ENCODE peak calls at places on chromosomes 5 and 9, in five cellular contexts. One of them, this sample, is unnamed.
A peak's percentile ranks its signal among the peaks of the same experiment; 100 is the strongest.

GRCh38 chr5:150659360-150660107 is 1.5 kb upstream of the MYOZ3 start:
- DNase-seq in breast epithelium: peak; percentile 12
- DNase-seq in cardiac muscle cell: no peak
- DNase-seq in MCF 10A: no peak
- DNase-seq in brain microvascular endothelial cell: no peak
- DNase-seq in this sample: no peak

GRCh38 chr5:180313677-180314076 is 21.8 kb upstream of the MAPK9 start:
- DNase-seq in cardiac muscle cell: no peak
- DNase-seq in brain microvascular endothelial cell: no peak
- DNase-seq in MCF 10A: peak; percentile 82
- DNase-seq in breast epithelium: peak; percentile 74
- DNase-seq in this sample: no peak

GRCh38 chr9:37295178-37295577 is 127.3 kb upstream of the GRHPR start:
- DNase-seq in brain microvascular endothelial cell: no peak
- DNase-seq in cardiac muscle cell: no peak
- DNase-seq in breast epithelium: no peak
- DNase-seq in MCF 10A: no peak
- DNase-seq in this sample: no peak

GRCh38 chr9:123225374-123225813 is 43.0 kb downstream of the STRBP start:
- DNase-seq in cardiac muscle cell: peak; percentile 71
- DNase-seq in MCF 10A: peak; percentile 71
- DNase-seq in breast epithelium: no peak
- DNase-seq in brain microvascular endothelial cell: peak; percentile 77
- DNase-seq in this sample: peak; percentile 27

GRCh38 chr5:132272341-132273210 is 15.1 kb downstream of the PDLIM4 start:
- DNase-seq in cardiac muscle cell: peak; percentile 70
- DNase-seq in breast epithelium: no peak
- DNase-seq in brain microvascular endothelial cell: peak; percentile 38
- DNase-seq in MCF 10A: peak; percentile 68
- DNase-seq in this sample: peak; percentile 86

GRCh38 chr5:80037366-80037765 is 2.2 kb downstream of the THBS4 start:
- DNase-seq in breast epithelium: no peak
- DNase-seq in cardiac muscle cell: no peak
- DNase-seq in brain microvascular endothelial cell: no peak
- DNase-seq in MCF 10A: no peak
- DNase-seq in this sample: no peak

GRCh38 chr5:89213584-89213983 is 330.6 kb upstream of the MEF2C start:
- DNase-seq in cardiac muscle cell: peak; percentile 68
- DNase-seq in breast epithelium: no peak
- DNase-seq in brain microvascular endothelial cell: peak; percentile 42
- DNase-seq in MCF 10A: no peak
- DNase-seq in this sample: no peak

GRCh38 chr5:2866622-2867372 is 115.3 kb upstream of the IRX2 start:
- DNase-seq in breast epithelium: no peak
- DNase-seq in brain microvascular endothelial cell: no peak
- DNase-seq in MCF 10A: no peak
- DNase-seq in cardiac muscle cell: no peak
- DNase-seq in this sample: no peak

GRCh38 chr5:31614147-31615030 is 24.5 kb upstream of the PDZD2 start:
- DNase-seq in cardiac muscle cell: peak; percentile 68
- DNase-seq in breast epithelium: no peak
- DNase-seq in MCF 10A: no peak
- DNase-seq in brain microvascular endothelial cell: no peak
- DNase-seq in this sample: no peak

GRCh38 chr9:34628656-34629491 is at the start of gene ARID3C:
- DNase-seq in breast epithelium: no peak
- DNase-seq in cardiac muscle cell: peak; percentile 15
- DNase-seq in brain microvascular endothelial cell: no peak
- DNase-seq in MCF 10A: no peak
- DNase-seq in this sample: no peak

GRCh38 chr9:111414406-111414805 is 69.8 kb downstream of the ECPAS start:
- DNase-seq in brain microvascular endothelial cell: no peak
- DNase-seq in cardiac muscle cell: no peak
- DNase-seq in MCF 10A: no peak
- DNase-seq in breast epithelium: no peak
- DNase-seq in this sample: no peak

GRCh38 chr5:146751054-146751453 is 127.5 kb downstream of the PPP2R2B start:
- DNase-seq in cardiac muscle cell: no peak
- DNase-seq in MCF 10A: no peak
- DNase-seq in breast epithelium: no peak
- DNase-seq in brain microvascular endothelial cell: no peak
- DNase-seq in this sample: no peak

GRCh38 chr9:726005-726404 is 115.5 kb upstream of the DMRT1 start:
- DNase-seq in MCF 10A: no peak
- DNase-seq in breast epithelium: no peak
- DNase-seq in cardiac muscle cell: no peak
- DNase-seq in brain microvascular endothelial cell: no peak
- DNase-seq in this sample: no peak

GRCh38 chr5:86644843-86645242 is 27.1 kb downstream of the COX7C start:
- DNase-seq in cardiac muscle cell: no peak
- DNase-seq in breast epithelium: no peak
- DNase-seq in brain microvascular endothelial cell: no peak
- DNase-seq in MCF 10A: no peak
- DNase-seq in this sample: no peak

GRCh38 chr5:44511596-44511995 is 122.4 kb upstream of the FGF10 start:
- DNase-seq in MCF 10A: no peak
- DNase-seq in breast epithelium: no peak
- DNase-seq in brain microvascular endothelial cell: no peak
- DNase-seq in cardiac muscle cell: no peak
- DNase-seq in this sample: no peak

GRCh38 chr9:69391946-69392345 is 66.9 kb downstream of the ENTREP1 start:
- DNase-seq in MCF 10A: no peak
- DNase-seq in breast epithelium: no peak
- DNase-seq in cardiac muscle cell: no peak
- DNase-seq in brain microvascular endothelial cell: peak; percentile 10
- DNase-seq in this sample: no peak

DNA sequence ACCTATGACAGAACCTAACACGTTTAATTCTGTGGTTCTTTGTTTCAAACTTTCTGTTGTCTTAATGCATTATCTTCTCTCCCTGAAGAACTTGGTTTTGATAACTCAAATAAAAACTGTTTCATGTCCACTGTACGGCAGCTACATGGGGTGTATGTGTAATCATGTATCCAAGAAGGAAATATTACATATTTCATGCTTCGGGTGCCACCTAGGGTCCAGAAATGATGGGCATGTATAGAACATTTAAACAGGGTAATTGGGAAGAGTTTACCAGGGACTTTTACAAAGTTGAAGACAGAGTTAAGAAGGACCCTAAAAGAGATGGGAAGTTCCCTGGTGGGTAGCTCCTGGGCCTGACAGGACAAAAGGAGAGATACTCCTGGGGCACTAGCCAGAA is 291.3 kb downstream of the FBXL7 start:
- DNase-seq in breast epithelium: no peak
- DNase-seq in brain microvascular endothelial cell: no peak
- DNase-seq in cardiac muscle cell: peak; percentile 33
- DNase-seq in MCF 10A: no peak
- DNase-seq in this sample: no peak
- TF ChIP-seq CTCF in breast epithelium: no peak
- TF ChIP-seq CTCF in brain microvascular endothelial cell: no peak
- TF ChIP-seq CTCF in cardiac muscle cell: peak; percentile 11
- TF ChIP-seq CTCF in MCF 10A: no peak
- TF ChIP-seq CTCF in this sample: no peak

DNA sequence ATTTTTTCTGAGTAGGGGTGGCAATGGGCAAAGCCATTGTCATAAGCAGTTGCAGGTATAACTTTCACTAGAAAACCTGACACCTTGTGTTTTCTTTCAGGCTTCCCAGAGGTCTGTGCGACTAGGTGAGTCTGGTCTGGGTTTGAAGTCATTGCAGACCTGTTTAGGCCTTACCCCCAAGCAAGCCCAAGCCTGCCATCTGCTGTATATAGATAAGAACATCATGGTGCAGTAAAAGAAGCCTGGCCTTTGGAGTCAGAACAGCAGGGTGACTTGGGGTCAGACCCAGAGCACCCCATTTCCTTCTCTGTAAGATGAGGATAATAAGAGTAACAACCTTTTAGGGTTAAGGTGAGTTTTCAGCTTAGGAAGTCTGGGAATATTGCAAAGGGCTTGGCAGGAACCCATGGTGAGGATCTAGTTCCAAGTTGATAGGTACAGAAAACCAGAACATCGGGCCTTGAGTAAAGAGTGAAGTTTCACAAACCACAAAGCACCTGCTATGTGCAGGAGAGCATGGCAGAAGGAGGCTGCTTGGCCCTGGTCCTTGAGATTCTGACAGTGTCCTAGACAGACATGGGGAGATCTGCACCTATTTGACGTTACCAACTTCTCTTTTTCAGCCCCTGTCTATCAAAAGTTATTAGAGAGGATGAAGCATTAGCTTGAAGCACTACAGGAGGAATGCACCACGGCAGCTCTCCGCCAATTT is 33.9 kb downstream of the TGFBI start:
- DNase-seq in cardiac muscle cell: peak; percentile 61
- DNase-seq in breast epithelium: no peak
- DNase-seq in MCF 10A: peak; percentile 79
- DNase-seq in brain microvascular endothelial cell: no peak
- DNase-seq in this sample: peak; percentile 55
- TF ChIP-seq CTCF in cardiac muscle cell: peak; percentile 43
- TF ChIP-seq CTCF in breast epithelium: no peak
- TF ChIP-seq CTCF in MCF 10A: peak; percentile 80
- TF ChIP-seq CTCF in brain microvascular endothelial cell: peak; percentile 52
- TF ChIP-seq CTCF in this sample: peak; percentile 34

GRCh38 chr9:95360866-95361265 is 43.4 kb upstream of the FANCC start:
- DNase-seq in brain microvascular endothelial cell: no peak
- DNase-seq in breast epithelium: no peak
- DNase-seq in cardiac muscle cell: no peak
- DNase-seq in MCF 10A: no peak
- DNase-seq in this sample: no peak
- TF ChIP-seq CTCF in brain microvascular endothelial cell: peak; percentile 6
- TF ChIP-seq CTCF in breast epithelium: no peak
- TF ChIP-seq CTCF in cardiac muscle cell: no peak
- TF ChIP-seq CTCF in MCF 10A: no peak
- TF ChIP-seq CTCF in this sample: no peak

GRCh38 chr5:142847898-142848790 is 78.0 kb downstream of the ARHGAP26 start:
- DNase-seq in MCF 10A: no peak
- DNase-seq in breast epithelium: no peak
- DNase-seq in brain microvascular endothelial cell: no peak
- DNase-seq in cardiac muscle cell: peak; percentile 38
- DNase-seq in this sample: no peak

GRCh38 chr5:142844881-142845280 is 74.7 kb downstream of the ARHGAP26 start:
- DNase-seq in brain microvascular endothelial cell: no peak
- DNase-seq in breast epithelium: no peak
- DNase-seq in cardiac muscle cell: no peak
- DNase-seq in MCF 10A: no peak
- DNase-seq in this sample: no peak

GRCh38 chr5:142845402-142845901 is 75.3 kb downstream of the ARHGAP26 start:
- DNase-seq in MCF 10A: no peak
- DNase-seq in cardiac muscle cell: no peak
- DNase-seq in brain microvascular endothelial cell: no peak
- DNase-seq in breast epithelium: no peak
- DNase-seq in this sample: no peak

GRCh38 chr5:142846402-142846801 is 76.2 kb downstream of the ARHGAP26 start:
- DNase-seq in brain microvascular endothelial cell: no peak
- DNase-seq in breast epithelium: no peak
- DNase-seq in cardiac muscle cell: no peak
- DNase-seq in MCF 10A: no peak
- DNase-seq in this sample: no peak

GRCh38 chr5:142845954-142846398 is 75.8 kb downstream of the ARHGAP26 start:
- DNase-seq in MCF 10A: no peak
- DNase-seq in cardiac muscle cell: no peak
- DNase-seq in breast epithelium: no peak
- DNase-seq in brain microvascular endothelial cell: no peak
- DNase-seq in this sample: no peak
- TF ChIP-seq CTCF in MCF 10A: no peak
- TF ChIP-seq CTCF in cardiac muscle cell: no peak
- TF ChIP-seq CTCF in breast epithelium: no peak
- TF ChIP-seq CTCF in brain microvascular endothelial cell: no peak
- TF ChIP-seq CTCF in this sample: no peak

DNA sequence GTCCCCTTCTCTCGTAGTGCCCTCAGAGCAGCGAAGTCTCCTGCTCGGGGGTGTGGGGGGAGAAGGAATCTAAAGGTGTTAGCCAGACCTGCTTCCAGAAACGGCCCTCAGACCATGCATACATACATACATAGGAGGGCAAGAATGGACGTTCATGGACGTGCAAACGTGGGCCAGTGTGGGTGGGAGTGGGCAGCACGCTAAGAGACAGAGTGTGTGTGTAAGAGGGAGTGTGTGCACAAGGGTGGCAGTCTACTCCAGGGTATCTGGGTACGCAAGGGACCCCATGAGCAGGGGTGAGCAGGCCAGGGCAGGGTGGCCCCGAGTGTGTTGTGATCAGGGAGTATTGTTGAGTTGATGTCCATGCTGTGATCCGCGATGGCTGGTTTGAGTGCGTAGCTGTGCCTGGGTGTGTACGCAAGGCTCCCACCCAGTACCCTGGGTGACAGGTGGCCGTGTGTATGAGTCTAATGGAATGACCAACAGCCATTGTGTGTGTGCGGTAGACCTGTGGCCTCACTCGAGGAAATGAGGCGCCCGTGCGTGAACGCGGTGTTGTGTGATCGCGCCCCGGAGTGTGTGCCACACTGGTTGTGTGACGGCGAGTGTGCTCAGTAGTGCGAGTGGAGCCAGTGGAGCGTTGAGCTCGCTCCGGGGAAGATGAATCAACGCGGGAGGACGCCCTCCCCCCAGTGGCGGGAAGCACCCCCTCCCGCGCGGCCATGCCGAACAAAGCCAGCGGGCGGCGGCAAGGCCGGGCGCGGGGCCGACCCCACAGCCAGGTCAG is 826 bp downstream of the GPRIN1 start:
- DNase-seq in breast epithelium: no peak
- DNase-seq in brain microvascular endothelial cell: no peak
- DNase-seq in MCF 10A: no peak
- DNase-seq in cardiac muscle cell: no peak
- DNase-seq in this sample: no peak
- TF ChIP-seq CTCF in breast epithelium: no peak
- TF ChIP-seq CTCF in brain microvascular endothelial cell: no peak
- TF ChIP-seq CTCF in MCF 10A: no peak
- TF ChIP-seq CTCF in cardiac muscle cell: no peak
- TF ChIP-seq CTCF in this sample: no peak

DNA sequence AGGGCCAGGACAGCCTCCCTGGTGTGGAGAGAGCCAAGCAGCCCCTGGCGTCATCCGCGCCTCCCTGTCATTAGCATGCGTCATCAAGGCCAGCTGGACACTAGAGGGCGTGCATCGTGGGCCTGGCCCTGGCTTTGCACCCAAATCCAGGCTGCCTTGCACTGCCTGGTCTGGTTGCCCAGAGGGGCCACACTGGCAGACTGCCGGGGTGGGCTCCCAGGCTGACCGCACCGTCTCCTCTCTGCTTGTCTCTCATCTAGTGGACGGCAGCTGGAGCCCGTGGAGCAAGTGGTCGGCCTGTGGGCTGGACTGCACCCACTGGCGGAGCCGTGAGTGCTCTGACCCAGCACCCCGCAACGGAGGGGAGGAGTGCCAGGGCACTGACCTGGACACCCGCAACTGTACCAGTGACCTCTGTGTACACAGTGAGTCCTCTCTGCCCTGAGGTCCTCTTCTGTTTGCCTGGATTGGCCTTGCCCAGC is 29.0 kb downstream of the HK3 start:
- DNase-seq in breast epithelium: no peak
- DNase-seq in cardiac muscle cell: peak; percentile 65
- DNase-seq in MCF 10A: peak; percentile 59
- DNase-seq in brain microvascular endothelial cell: peak; percentile 43
- DNase-seq in this sample: peak; percentile 41
- TF ChIP-seq CTCF in breast epithelium: no peak
- TF ChIP-seq CTCF in cardiac muscle cell: peak; percentile 57
- TF ChIP-seq CTCF in MCF 10A: peak; percentile 24
- TF ChIP-seq CTCF in brain microvascular endothelial cell: peak; percentile 69
- TF ChIP-seq CTCF in this sample: no peak

GRCh38 chr5:136364307-136364706 is 1.0 kb downstream of the TRPC7 start:
- DNase-seq in MCF 10A: peak; percentile 27
- DNase-seq in cardiac muscle cell: no peak
- DNase-seq in brain microvascular endothelial cell: no peak
- DNase-seq in breast epithelium: no peak
- DNase-seq in this sample: peak; percentile 31
- TF ChIP-seq CTCF in MCF 10A: peak; percentile 51
- TF ChIP-seq CTCF in cardiac muscle cell: peak; percentile 10
- TF ChIP-seq CTCF in brain microvascular endothelial cell: peak; percentile 37
- TF ChIP-seq CTCF in breast epithelium: no peak
- TF ChIP-seq CTCF in this sample: peak; percentile 69

This sample was measured in Calu3.